ENCODE peak calls at places on chromosomes 2 and 18, in five cellular contexts. Z is A549, Y is neural progenitor cell, P is H9, C is hepatocyte. K is an unnamed sample. For H3K4me1, the result is how much of the 10 kb centered on the place peaks cover.

GRCh38 chr18:34976899-34977786 is 64.1 kb upstream of the MAPRE2 start:
- DNase-seq in Z (peak), Y (peak), P (peak), C (peak), K (peak)

GRCh38 chr2:149213764-149214493 is 116.5 kb upstream of the LYPD6 start:
- DNase-seq in Z (no peak), Y (no peak), P (no peak), C (no peak), K (no peak)

GRCh38 chr18:78522507-78522906 is 457.1 kb upstream of the SALL3 start:
- DNase-seq in Z (no peak), Y (no peak), P (no peak), C (no peak), K (no peak)

GRCh38 chr2:113895301-113895700 is 5.4 kb downstream of the ACTR3 start:
- DNase-seq in Z (no peak), Y (no peak), P (no peak), C (no peak), K (no peak)

GRCh38 chr18:10041180-10041579 is 127.4 kb downstream of the VAPA start:
- DNase-seq in Z (no peak), Y (no peak), P (no peak), C (peak), K (peak)

GRCh38 chr2:14756981-14757657 is 124.6 kb downstream of the LRATD1 start:
- DNase-seq in Z (peak), Y (no peak), P (no peak), C (peak), K (no peak)

GRCh38 chr2:107001964-107002696 is 116.2 kb upstream of the ST6GAL2 start:
- DNase-seq in Z (peak), Y (no peak), P (no peak), C (no peak), K (no peak)

GRCh38 chr2:78979380-78980238 is 45.9 kb upstream of the REG3G start:
- DNase-seq in Z (peak), Y (peak), P (peak), C (peak), K (peak)

GRCh38 chr2:42693013-42693575 is 70.8 kb downstream of the OXER1 start:
- DNase-seq in Z (no peak), Y (no peak), P (no peak), C (no peak), K (no peak)

GRCh38 chr2:86648696-86649095 is 25.0 kb upstream of the RNF103 start:
- DNase-seq in Z (no peak), Y (no peak), P (no peak), C (no peak), K (no peak)

GRCh38 chr18:23053756-23054457 is 81.4 kb upstream of the CABLES1 start:
- DNase-seq in Z (peak), Y (peak), P (peak), C (peak), K (peak)

GRCh38 chr2:189171956-189172609 is 7.5 kb downstream of the COL5A2 start:
- DNase-seq in Z (no peak), Y (no peak), P (no peak), C (no peak), K (no peak)

GRCh38 chr18:74499633-74500032 is 3.5 kb downstream of the CNDP2 start:
- DNase-seq in Z (no peak), Y (no peak), P (peak), C (peak), K (peak)

GRCh38 chr2:66434679-66435548 is at the start of gene MEIS1:
- DNase-seq in Z (peak), Y (peak), P (peak), C (peak), K (peak)

GRCh38 chr2:211941359-211941758 is 597.2 kb downstream of the ERBB4 start:
- DNase-seq in Z (no peak), Y (peak), P (no peak), C (no peak), K (no peak)

GRCh38 chr2:200302940-200303727 is 3.4 kb upstream of the SPATS2L start:
- DNase-seq in Z (peak), Y (no peak), P (no peak), C (peak), K (no peak)

GRCh38 chr18:475202-475624 is 25.3 kb downstream of the COLEC12 start:
- DNase-seq in Z (no peak), Y (no peak), P (peak), C (no peak), K (peak)

GRCh38 chr2:127674241-127675209 is 805 bp downstream of the LIMS2 start:
- DNase-seq in Z (no peak), Y (peak), P (peak), C (no peak), K (peak)

GRCh38 chr2:194819367-194819766 is 837.7 kb upstream of the SLC39A10 start:
- DNase-seq in Z (no peak), Y (peak), P (no peak), C (no peak), K (no peak)
- TF ChIP-seq CTCF in Z (peak), Y (peak), P (peak), C (peak), K (peak)

DNA sequence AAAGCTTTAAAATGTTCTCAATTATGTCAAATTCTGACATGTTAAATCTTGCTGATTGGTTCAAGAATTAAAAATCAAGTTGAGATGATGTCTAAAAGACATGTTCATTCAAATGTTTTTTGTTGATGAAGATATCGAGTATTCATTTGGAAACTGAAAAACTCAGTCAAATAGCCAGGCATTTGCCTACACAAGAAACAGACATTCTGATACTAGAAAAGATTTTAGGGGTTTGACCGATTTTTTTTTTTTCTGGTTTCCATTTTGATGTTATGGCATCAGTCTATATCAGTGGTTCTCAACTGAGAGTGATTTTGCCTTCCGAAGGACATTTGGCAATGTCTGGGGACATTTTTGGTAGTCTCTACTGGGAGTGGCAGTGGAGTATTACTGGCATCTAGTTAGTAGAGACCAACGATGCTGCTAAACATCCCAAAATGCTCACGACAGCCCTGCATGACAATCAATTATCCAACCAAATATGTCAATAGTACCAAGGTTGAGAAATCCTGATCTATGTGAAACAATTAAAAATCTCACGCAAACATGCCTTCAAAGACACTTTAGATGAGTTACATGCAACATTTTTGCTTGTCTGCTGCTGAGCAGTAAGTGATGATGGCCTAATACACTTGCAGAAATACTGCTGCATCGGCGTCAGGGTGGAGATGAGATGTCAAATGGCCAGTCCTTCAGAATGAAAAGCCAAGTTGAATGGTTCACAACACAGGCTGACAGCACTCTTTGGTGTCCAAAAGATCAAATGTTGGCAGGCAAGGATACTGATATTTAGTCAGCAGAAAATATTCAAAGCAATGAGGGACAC is 12.5 kb downstream of the RASGRP3 start:
- DNase-seq in Z (no peak), Y (no peak), P (no peak), C (no peak), K (no peak)
- H3K4me1 ChIP-seq in Z (under half), Y (under half), P (under half), C (under half), K (under half)

GRCh38 chr2:172226244-172227061 is 123.8 kb upstream of the DLX2 start:
- DNase-seq in Z (no peak), Y (no peak), P (peak), C (peak), K (no peak)
- TF ChIP-seq CTCF in Z (no peak), Y (no peak), P (no peak), C (peak), K (peak)

GRCh38 chr18:31679806-31680793 is 4.3 kb downstream of the B4GALT6 start:
- DNase-seq in Z (no peak), Y (no peak), P (no peak), C (no peak), K (peak)
- H3K4me1 ChIP-seq in Z (under half), Y (under half), P (under half), C (under half), K (under half)

GRCh38 chr2:60794271-60794863 is 38.3 kb downstream of the PAPOLG start:
- DNase-seq in Z (peak), Y (no peak), P (no peak), C (no peak), K (no peak)
- TF ChIP-seq CTCF in Z (peak), Y (peak), P (peak), C (peak), K (peak)

DNA sequence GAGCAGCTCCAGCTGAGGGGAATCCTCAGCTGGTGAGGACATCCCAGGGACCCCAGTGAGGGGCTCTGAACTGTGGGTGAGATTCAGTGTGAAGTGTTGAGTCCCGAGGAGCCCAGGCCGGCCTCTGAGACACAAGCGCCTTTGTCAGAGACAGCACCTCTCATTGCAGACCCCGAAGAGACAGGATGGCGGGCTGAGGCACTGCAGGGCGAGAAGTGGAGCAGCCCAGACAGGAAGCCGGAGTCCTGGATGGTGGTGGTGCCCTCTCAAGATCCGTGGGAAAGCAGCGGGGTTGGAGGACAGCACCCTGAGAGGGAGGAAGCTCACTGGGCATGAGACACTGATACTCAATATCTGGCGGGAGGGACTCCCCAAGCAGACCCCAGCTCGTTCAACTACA is 49.1 kb upstream of the ID2 start:
- DNase-seq in Z (no peak), Y (no peak), P (no peak), C (no peak), K (no peak)
- H3K4me1 ChIP-seq in Z (half or more), Y (under half), P (under half), C (under half), K (under half)

DNA sequence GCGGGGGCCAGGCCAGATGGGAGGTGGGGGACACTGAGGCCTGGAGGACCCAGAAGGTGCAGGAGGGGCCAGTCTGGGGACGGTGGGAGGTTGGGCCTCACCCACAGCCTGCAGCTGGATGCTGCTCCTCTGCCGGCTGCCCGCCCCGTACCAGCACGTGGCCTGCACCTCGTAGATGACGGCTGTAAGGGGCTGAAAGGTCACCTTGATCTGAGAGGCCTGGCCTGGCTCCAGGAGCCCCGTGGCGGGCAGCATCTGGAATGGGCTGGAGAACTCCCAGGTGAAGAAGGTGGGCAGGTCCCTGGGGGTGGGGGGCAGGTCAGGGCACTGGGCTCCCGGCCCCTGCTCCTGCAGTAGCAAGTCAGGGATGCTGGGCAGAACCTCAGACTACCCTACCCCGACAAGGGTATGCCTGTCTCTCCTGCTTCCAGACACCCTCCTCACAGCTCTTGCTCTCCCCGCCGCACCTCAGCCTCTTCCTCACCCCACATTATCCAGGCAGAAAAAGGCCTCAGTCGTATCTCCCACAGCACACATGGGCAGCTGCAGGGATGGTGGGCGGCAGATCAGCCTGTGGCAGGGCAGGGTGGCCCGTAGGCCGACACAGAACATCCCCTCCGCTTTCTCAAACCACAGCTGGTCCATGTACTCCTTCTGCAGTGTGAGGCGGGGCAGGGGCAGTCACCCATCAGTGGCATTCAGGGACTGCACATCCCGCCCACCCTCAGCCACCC is 10.1 kb downstream of the CFAP65 start:
- DNase-seq in Z (no peak), Y (no peak), P (no peak), C (no peak), K (no peak)
- TF ChIP-seq CTCF in Z (no peak), Y (no peak), P (no peak), C (no peak), K (no peak)

GRCh38 chr2:190469770-190470169 is 61.6 kb downstream of the MFSD6 start:
- DNase-seq in Z (peak), Y (no peak), P (no peak), C (peak), K (no peak)
- H3K4me1 ChIP-seq in Z (under half), Y (under half), P (under half), C (under half), K (under half)

DNA sequence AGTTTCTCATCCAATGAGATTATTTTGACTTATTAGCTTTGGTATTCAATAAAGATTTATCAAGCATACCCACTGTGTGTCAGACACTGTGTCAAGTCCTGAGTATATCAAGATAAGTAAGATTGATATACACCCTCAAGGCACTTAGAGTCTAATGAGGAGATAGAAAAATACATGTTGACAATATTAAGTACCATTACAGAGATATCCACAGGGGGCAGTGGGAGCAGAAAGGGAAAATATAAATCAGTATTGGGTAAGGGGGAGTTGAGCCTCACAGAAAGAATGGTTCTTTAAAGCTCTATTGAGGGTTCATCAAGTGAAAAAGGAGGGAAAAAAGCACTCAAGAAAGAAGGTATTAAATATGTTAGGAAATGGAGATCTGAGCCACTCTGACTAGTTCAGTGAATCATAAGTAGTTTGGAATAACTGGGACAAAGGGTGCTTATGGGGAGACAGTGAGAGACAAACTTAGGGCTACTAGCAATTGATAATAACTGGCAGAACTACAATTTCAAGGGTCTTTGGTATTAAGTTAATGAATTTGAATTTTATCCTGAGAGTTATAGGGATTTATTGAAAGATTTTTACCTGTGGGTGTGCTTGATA is 45.5 kb upstream of the SLC8A1 start:
- DNase-seq in Z (no peak), Y (no peak), P (no peak), C (no peak), K (no peak)
- TF ChIP-seq CTCF in Z (no peak), Y (no peak), P (no peak), C (no peak), K (no peak)

K was measured in endodermal cell.